ENCODE peak calls at places on chromosomes 7 and 10, in six cellular contexts. One of them, this sample, is unnamed.

GRCh38 chr7:74396993-74397392 is 56.7 kb upstream of the GTF2IRD1 start:
- DNase-seq in adrenal gland: no peak
- DNase-seq in endodermal cell: peak
- DNase-seq in uterus: no peak
- DNase-seq in stomach: no peak
- DNase-seq in IMR-90: no peak
- DNase-seq in this sample: no peak

GRCh38 chr7:100867796-100868485 is 754 bp downstream of the TRIP6 start:
- DNase-seq in IMR-90: no peak
- DNase-seq in adrenal gland: no peak
- DNase-seq in uterus: peak
- DNase-seq in stomach: no peak
- DNase-seq in endodermal cell: peak
- DNase-seq in this sample: peak

GRCh38 chr7:50751136-50751535 is 31.6 kb downstream of the GRB10 start:
- DNase-seq in stomach: no peak
- DNase-seq in adrenal gland: no peak
- DNase-seq in IMR-90: no peak
- DNase-seq in uterus: no peak
- DNase-seq in endodermal cell: no peak
- DNase-seq in this sample: no peak

GRCh38 chr10:15361131-15361530 is 10.0 kb downstream of the FAM171A1 start:
- DNase-seq in IMR-90: no peak
- DNase-seq in stomach: no peak
- DNase-seq in endodermal cell: no peak
- DNase-seq in uterus: no peak
- DNase-seq in adrenal gland: no peak
- DNase-seq in this sample: no peak

GRCh38 chr7:155255660-155256059 is 42.0 kb upstream of the INSIG1 start:
- DNase-seq in uterus: no peak
- DNase-seq in endodermal cell: no peak
- DNase-seq in adrenal gland: no peak
- DNase-seq in IMR-90: peak
- DNase-seq in stomach: no peak
- DNase-seq in this sample: no peak

GRCh38 chr7:84112771-84113170 is 81.8 kb downstream of the SEMA3A start:
- DNase-seq in IMR-90: no peak
- DNase-seq in stomach: no peak
- DNase-seq in endodermal cell: no peak
- DNase-seq in adrenal gland: no peak
- DNase-seq in uterus: no peak
- DNase-seq in this sample: no peak

GRCh38 chr10:110672580-110672919 is 28.4 kb downstream of the RBM20 start:
- DNase-seq in IMR-90: no peak
- DNase-seq in stomach: no peak
- DNase-seq in uterus: no peak
- DNase-seq in adrenal gland: no peak
- DNase-seq in endodermal cell: no peak
- DNase-seq in this sample: no peak

GRCh38 chr10:104080762-104081161 is 4.9 kb downstream of the COL17A1 start:
- DNase-seq in uterus: no peak
- DNase-seq in adrenal gland: no peak
- DNase-seq in stomach: no peak
- DNase-seq in endodermal cell: no peak
- DNase-seq in IMR-90: peak
- DNase-seq in this sample: peak

GRCh38 chr10:88116491-88116890 is 253.1 kb downstream of the PTEN start:
- DNase-seq in stomach: no peak
- DNase-seq in adrenal gland: no peak
- DNase-seq in endodermal cell: no peak
- DNase-seq in IMR-90: peak
- DNase-seq in uterus: no peak
- DNase-seq in this sample: no peak

GRCh38 chr7:35906191-35906908 is 105.5 kb downstream of the SEPTIN7 start:
- DNase-seq in endodermal cell: peak
- DNase-seq in IMR-90: peak
- DNase-seq in uterus: peak
- DNase-seq in stomach: peak
- DNase-seq in adrenal gland: peak
- DNase-seq in this sample: peak

GRCh38 chr7:158847451-158847866 is 8.9 kb upstream of the DYNC2I1 start:
- DNase-seq in endodermal cell: no peak
- DNase-seq in uterus: no peak
- DNase-seq in adrenal gland: no peak
- DNase-seq in IMR-90: no peak
- DNase-seq in stomach: no peak
- DNase-seq in this sample: no peak

GRCh38 chr10:128063736-128064614 is 62.2 kb downstream of the MKI67 start:
- DNase-seq in stomach: no peak
- DNase-seq in IMR-90: no peak
- DNase-seq in adrenal gland: peak
- DNase-seq in endodermal cell: peak
- DNase-seq in uterus: no peak
- DNase-seq in this sample: no peak

GRCh38 chr10:99788598-99789259 is 6.3 kb downstream of the ABCC2 start:
- DNase-seq in endodermal cell: no peak
- DNase-seq in adrenal gland: peak
- DNase-seq in uterus: peak
- DNase-seq in IMR-90: peak
- DNase-seq in stomach: no peak
- DNase-seq in this sample: peak

GRCh38 chr7:158606111-158606510 is 18.5 kb upstream of the PTPRN2 start:
- DNase-seq in adrenal gland: no peak
- DNase-seq in IMR-90: no peak
- DNase-seq in stomach: no peak
- DNase-seq in uterus: no peak
- DNase-seq in endodermal cell: no peak
- DNase-seq in this sample: no peak

GRCh38 chr10:102713483-102713813 is 749 bp downstream of the ARL3 start:
- DNase-seq in IMR-90: peak
- DNase-seq in endodermal cell: no peak
- DNase-seq in uterus: no peak
- DNase-seq in stomach: no peak
- DNase-seq in adrenal gland: no peak
- DNase-seq in this sample: no peak

GRCh38 chr7:80134536-80135305 is at the start of gene GNAI1:
- DNase-seq in IMR-90: peak
- DNase-seq in stomach: peak
- DNase-seq in adrenal gland: peak
- DNase-seq in endodermal cell: peak
- DNase-seq in uterus: peak
- DNase-seq in this sample: peak

DNA sequence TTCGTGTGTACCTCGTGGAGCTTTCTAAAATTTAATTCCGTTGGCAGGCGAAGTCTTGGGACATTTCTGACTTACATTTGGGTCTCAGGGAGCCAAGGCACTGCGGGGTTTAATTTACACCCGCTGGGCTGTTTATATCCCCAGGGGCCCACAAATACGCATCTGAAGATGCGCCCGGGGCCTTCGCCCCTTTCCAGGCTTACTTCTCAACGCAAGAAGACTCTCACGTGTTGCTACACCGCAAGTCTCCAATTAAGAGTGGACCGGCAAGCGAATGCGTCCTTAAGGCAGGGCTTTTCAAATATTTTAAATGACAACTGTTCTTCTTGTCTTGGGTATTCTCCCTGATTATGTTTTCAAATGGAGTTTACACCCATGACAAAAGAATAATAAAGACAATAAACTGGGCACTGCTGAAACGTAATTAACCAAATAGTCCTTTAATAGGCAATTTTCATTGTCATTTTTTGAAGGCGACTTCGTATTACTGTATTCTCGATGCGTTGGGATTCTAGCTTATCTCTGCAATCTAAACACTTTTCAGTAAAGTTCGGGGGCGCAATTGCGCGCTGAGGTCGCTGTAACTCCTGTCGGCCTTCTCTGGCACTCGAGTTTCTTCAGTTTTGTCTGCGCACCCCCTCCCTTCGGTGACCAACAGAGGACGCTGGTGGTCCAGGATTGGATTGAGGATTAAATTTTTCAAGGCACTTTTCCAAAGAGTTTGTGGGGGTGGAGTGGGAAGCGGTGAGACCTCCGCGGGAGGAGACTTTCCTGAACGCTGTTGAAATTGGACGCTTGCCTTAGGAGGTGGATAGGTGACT is 837 bp upstream of the IGFBP3 start:
- DNase-seq in uterus: peak
- DNase-seq in stomach: no peak
- DNase-seq in IMR-90: peak
- DNase-seq in adrenal gland: no peak
- DNase-seq in endodermal cell: peak
- DNase-seq in this sample: peak
- H3K27ac ChIP-seq in uterus: peak
- H3K27ac ChIP-seq in stomach: peak
- H3K27ac ChIP-seq in IMR-90: no peak
- H3K27ac ChIP-seq in adrenal gland: no peak
- H3K27ac ChIP-seq in endodermal cell: no peak
- H3K27ac ChIP-seq in this sample: peak

DNA sequence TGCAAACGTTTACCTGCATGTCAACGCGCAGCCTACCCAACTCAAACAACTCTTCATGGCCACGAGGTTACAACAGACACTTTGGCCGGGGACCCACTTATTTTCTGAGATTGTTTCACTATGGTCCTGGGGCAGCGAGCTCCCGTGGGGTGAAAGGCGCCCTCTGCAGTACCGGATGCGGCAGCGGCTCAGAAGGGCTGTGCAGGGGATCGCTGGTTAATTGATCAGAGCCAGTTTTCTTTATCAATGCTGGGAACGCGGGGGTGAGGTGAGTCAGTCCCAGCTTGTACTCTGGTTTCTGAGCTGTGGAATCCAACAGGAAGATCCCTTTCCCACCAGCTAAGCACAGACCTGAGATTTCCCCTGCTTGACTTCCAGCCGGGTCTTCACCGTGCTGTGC is 366.5 kb upstream of the KLF6 start:
- DNase-seq in adrenal gland: no peak
- DNase-seq in endodermal cell: peak
- DNase-seq in stomach: no peak
- DNase-seq in uterus: no peak
- DNase-seq in IMR-90: peak
- DNase-seq in this sample: peak
- TF ChIP-seq CTCF in adrenal gland: no peak
- TF ChIP-seq CTCF in endodermal cell: peak
- TF ChIP-seq CTCF in stomach: no peak
- TF ChIP-seq CTCF in uterus: no peak
- TF ChIP-seq CTCF in IMR-90: no peak
- TF ChIP-seq CTCF in this sample: peak

DNA sequence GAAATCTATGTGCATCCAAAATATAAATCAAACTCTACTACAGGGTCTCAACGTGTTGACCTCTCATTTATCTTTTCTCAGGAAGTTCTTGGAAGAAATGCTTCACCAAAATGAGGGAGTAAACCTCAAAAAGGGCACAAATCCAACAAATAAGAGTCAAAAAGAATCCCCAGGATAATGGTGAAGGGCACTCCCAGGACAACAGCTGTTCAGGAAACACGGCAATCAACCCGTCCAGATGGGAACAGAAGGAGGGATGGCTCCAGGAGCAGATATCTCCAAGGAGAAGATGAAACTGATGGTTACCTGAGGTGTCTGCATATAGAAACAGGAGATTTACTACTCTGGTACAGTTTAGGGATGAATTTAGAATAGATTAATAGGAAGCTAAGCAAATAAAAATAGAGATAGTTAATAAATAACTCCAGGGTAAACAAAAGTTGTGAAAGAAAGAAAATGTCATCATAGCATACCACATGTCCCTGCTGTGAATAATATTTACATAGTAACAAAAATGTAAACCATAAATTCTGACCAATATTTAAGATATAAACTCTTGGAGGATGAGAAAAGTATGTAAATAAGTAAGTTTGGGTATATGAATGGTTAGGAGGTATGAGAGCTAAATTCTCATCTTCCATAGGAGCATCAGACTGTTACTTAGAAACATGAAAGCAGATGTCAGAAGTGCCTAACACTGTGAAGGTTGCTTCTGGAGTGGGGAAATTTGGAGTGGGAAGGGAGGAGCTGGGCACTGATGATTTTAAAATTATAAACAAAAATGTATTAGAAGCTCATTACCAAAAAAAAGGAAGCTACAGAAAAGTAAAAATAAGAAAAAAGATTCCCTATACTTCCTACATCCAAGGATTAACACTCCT is 237.5 kb upstream of the HPS1 start:
- DNase-seq in uterus: no peak
- DNase-seq in stomach: no peak
- DNase-seq in adrenal gland: no peak
- DNase-seq in endodermal cell: no peak
- DNase-seq in IMR-90: no peak
- DNase-seq in this sample: no peak
- H3K4me3 ChIP-seq in uterus: no peak
- H3K4me3 ChIP-seq in stomach: no peak
- H3K4me3 ChIP-seq in adrenal gland: no peak
- H3K4me3 ChIP-seq in endodermal cell: no peak
- H3K4me3 ChIP-seq in IMR-90: no peak
- H3K4me3 ChIP-seq in this sample: no peak

GRCh38 chr10:121694327-121694965 is 96.2 kb upstream of the FGFR2 start:
- DNase-seq in uterus: no peak
- DNase-seq in adrenal gland: no peak
- DNase-seq in stomach: no peak
- DNase-seq in endodermal cell: no peak
- DNase-seq in IMR-90: no peak
- DNase-seq in this sample: no peak
- H3K27ac ChIP-seq in uterus: no peak
- H3K27ac ChIP-seq in adrenal gland: no peak
- H3K27ac ChIP-seq in stomach: no peak
- H3K27ac ChIP-seq in endodermal cell: no peak
- H3K27ac ChIP-seq in IMR-90: no peak
- H3K27ac ChIP-seq in this sample: no peak

DNA sequence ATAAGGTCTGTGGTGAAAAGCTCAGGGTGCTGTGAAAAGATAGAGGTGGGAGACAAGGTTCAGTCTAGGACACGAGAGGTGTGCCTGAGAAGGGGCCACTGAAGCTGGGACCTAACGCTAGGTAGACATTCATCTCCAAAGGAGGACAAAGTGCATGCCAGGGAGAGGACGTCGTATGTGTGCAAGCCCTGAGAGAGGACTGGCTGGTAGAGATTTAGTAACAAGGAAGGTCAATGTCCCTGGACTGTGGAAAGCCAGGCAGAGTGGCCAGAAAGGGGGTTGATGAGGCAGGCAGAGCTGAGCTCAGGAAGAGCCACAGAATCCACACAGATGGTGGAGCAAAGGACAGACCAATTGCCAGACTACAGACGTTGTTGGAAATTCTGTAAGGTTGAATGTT is 817.6 kb downstream of the CCSER2 start:
- DNase-seq in stomach: no peak
- DNase-seq in IMR-90: no peak
- DNase-seq in adrenal gland: no peak
- DNase-seq in uterus: no peak
- DNase-seq in endodermal cell: no peak
- DNase-seq in this sample: peak
- TF ChIP-seq CTCF in stomach: no peak
- TF ChIP-seq CTCF in IMR-90: no peak
- TF ChIP-seq CTCF in adrenal gland: no peak
- TF ChIP-seq CTCF in uterus: no peak
- TF ChIP-seq CTCF in endodermal cell: no peak
- TF ChIP-seq CTCF in this sample: no peak

DNA sequence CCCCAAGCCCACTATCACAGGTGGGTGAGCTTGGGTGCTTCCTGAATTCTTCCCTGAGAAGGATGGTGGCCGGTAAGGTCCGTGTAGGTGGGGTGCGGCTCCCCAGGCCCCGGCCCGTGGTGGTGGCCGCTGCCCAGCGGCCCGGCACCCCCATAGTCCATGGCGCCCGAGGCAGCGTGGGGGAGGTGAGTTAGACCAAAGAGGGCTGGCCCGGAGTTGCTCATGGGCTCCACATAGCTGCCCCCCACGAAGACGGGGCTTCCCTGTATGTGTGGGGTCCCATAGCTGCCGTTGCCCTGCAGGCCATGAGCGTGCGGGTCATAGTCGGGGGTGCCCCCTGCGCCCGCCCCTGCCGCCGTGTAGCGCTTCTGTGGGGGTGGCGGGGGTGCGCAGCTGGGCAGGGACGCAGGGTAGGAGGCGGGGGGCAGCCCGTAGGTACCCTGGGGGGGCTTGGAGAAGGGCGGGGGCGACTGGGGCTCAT is 5.5 kb upstream of the HOXA2 start:
- DNase-seq in adrenal gland: no peak
- DNase-seq in uterus: no peak
- DNase-seq in stomach: no peak
- DNase-seq in endodermal cell: peak
- DNase-seq in IMR-90: peak
- DNase-seq in this sample: no peak
- H3K4me3 ChIP-seq in adrenal gland: no peak
- H3K4me3 ChIP-seq in uterus: no peak
- H3K4me3 ChIP-seq in stomach: peak
- H3K4me3 ChIP-seq in endodermal cell: no peak
- H3K4me3 ChIP-seq in IMR-90: peak
- H3K4me3 ChIP-seq in this sample: no peak

This sample was measured in hepatocyte.